ENCODE peak calls at places on chromosomes 5 and 9, in six cellular contexts. A, L, H, K, E and Y are unnamed samples.
A peak's percentile ranks its signal among the peaks of the same experiment; 100 is the strongest.

GRCh38 chr5:65943771-65944170 is 17.4 kb downstream of the ERBIN start:
- DNase-seq in K (no peak), L (no peak), H (no peak), E (no peak), A (no peak), Y (no peak)

GRCh38 chr5:1666812-1667588 is 132.6 kb downstream of the MRPL36 start:
- DNase-seq in A (no peak), E (peak; percentile 37), K (peak; percentile 61), H (no peak), L (no peak), Y (no peak)

GRCh38 chr9:16368425-16369087 is 501.9 kb downstream of the BNC2 start:
- DNase-seq in E (no peak), L (no peak), K (no peak), H (peak; percentile 47), A (peak; percentile 58), Y (peak; percentile 78)

GRCh38 chr5:32831630-32832029 is 120.5 kb downstream of the NPR3 start:
- DNase-seq in L (no peak), E (no peak), H (no peak), A (no peak), K (no peak), Y (no peak)

GRCh38 chr5:179803651-179804598 is 2.7 kb downstream of the MGAT4B start:
- DNase-seq in E (no peak), H (no peak), K (peak; percentile 43), L (peak; percentile 58), A (peak; percentile 30), Y (no peak)

GRCh38 chr5:148623741-148624140 is 30.6 kb downstream of the HTR4 start:
- DNase-seq in A (peak; percentile 11), H (no peak), E (no peak), L (no peak), K (no peak), Y (peak; percentile 57)

GRCh38 chr5:79875230-79875629 is 115.8 kb downstream of the MTX3 start:
- DNase-seq in L (no peak), H (peak; percentile 16), A (no peak), E (no peak), K (no peak), Y (no peak)

GRCh38 chr5:33891731-33892418 is at the start of gene ADAMTS12:
- DNase-seq in K (no peak), E (no peak), L (no peak), A (peak; percentile 49), H (peak; percentile 66), Y (no peak)

GRCh38 chr9:70406446-70406862 is 8.0 kb downstream of the KLF9 start:
- DNase-seq in A (no peak), L (no peak), K (peak; percentile 22), H (peak; percentile 70), E (no peak), Y (no peak)

GRCh38 chr9:6367128-6367741 is 39.1 kb downstream of the TPD52L3 start:
- DNase-seq in H (peak; percentile 20), E (no peak), A (no peak), K (no peak), L (no peak), Y (no peak)

GRCh38 chr9:86022687-86023266 is 76.6 kb downstream of the GOLM1 start:
- DNase-seq in E (no peak), A (no peak), K (no peak), H (peak; percentile 4), L (no peak), Y (no peak)

GRCh38 chr5:81420039-81420667 is 26.2 kb upstream of the ACOT12 start:
- DNase-seq in L (no peak), A (peak; percentile 90), K (no peak), H (peak; percentile 96), E (no peak), Y (peak; percentile 95)

GRCh38 chr5:95283761-95284511 is 958 bp downstream of the MCTP1 start:
- DNase-seq in A (peak; percentile 35), L (peak; percentile 56), H (peak; percentile 3), K (peak; percentile 5), E (peak; percentile 56), Y (no peak)

GRCh38 chr5:15425802-15426201 is 74.2 kb upstream of the FBXL7 start:
- DNase-seq in H (peak; percentile 29), L (no peak), E (no peak), A (no peak), K (no peak), Y (no peak)

GRCh38 chr5:151078490-151079262 is 2.2 kb downstream of the TNIP1 start:
- DNase-seq in H (no peak), L (no peak), K (peak; percentile 64), E (no peak), A (no peak), Y (no peak)

GRCh38 chr5:103262422-103262871 is 3.9 kb downstream of the MACIR start:
- DNase-seq in L (no peak), E (no peak), A (no peak), K (no peak), H (peak; percentile 59), Y (peak; percentile 8)
- H3K4me3 ChIP-seq in L (no peak overlapping the region), E (no peak overlapping the region), A (no peak overlapping the region), K (no peak overlapping the region), H (peak overlapping the region; percentile 35), Y (no peak overlapping the region)

GRCh38 chr5:169494383-169495251 is 89.0 kb upstream of the SPDL1 start:
- DNase-seq in E (no peak), K (no peak), H (peak; percentile 4), A (no peak), L (no peak), Y (no peak)
- H3K4me3 ChIP-seq in E (no peak overlapping the region), K (no peak overlapping the region), H (no peak overlapping the region), A (no peak overlapping the region), L (no peak overlapping the region), Y (no peak overlapping the region)

GRCh38 chr9:21556581-21557427 is 74.7 kb upstream of the IFNE start:
- DNase-seq in H (no peak), L (no peak), K (no peak), A (no peak), E (no peak), Y (no peak)
- H3K4me3 ChIP-seq in H (peak overlapping the region; percentile 96), L (no peak overlapping the region), K (no peak overlapping the region), A (peak overlapping the region; percentile 91), E (no peak overlapping the region), Y (peak overlapping the region; percentile 97)

GRCh38 chr5:57692582-57693487 is 210.2 kb upstream of the ACTBL2 start:
- DNase-seq in K (no peak), E (peak; percentile 73), H (peak; percentile 93), L (peak; percentile 77), A (peak; percentile 98), Y (peak; percentile 97)
- H3K4me3 ChIP-seq in K (no peak overlapping the region), E (no peak overlapping the region), H (no peak overlapping the region), L (no peak overlapping the region), A (no peak overlapping the region), Y (no peak overlapping the region)

GRCh38 chr5:141343953-141344463 is 379 bp downstream of the PCDHGA3 start:
- DNase-seq in H (no peak), E (no peak), L (no peak), A (no peak), K (no peak), Y (no peak)
- H3K4me3 ChIP-seq in H (peak overlapping the region; percentile 54), E (no peak overlapping the region), L (no peak overlapping the region), A (peak overlapping the region; percentile 52), K (no peak overlapping the region), Y (peak overlapping the region; percentile 2)

GRCh38 chr9:3528466-3528865 is 2.7 kb upstream of the RFX3 start:
- DNase-seq in H (no peak), L (no peak), K (peak; percentile 48), E (no peak), A (no peak), Y (no peak)
- H3K4me3 ChIP-seq in H (no peak overlapping the region), L (peak overlapping the region; percentile 12), K (peak overlapping the region; percentile 46), E (no peak overlapping the region), A (no peak overlapping the region), Y (no peak overlapping the region)

GRCh38 chr9:114613087-114613486 is 2.0 kb downstream of the TMEM268 start:
- DNase-seq in A (no peak), H (no peak), K (no peak), L (peak; percentile 34), E (no peak), Y (no peak)
- H3K4me3 ChIP-seq in A (no peak overlapping the region), H (no peak overlapping the region), K (peak overlapping the region; percentile 90), L (no peak overlapping the region), E (no peak overlapping the region), Y (no peak overlapping the region)

DNA sequence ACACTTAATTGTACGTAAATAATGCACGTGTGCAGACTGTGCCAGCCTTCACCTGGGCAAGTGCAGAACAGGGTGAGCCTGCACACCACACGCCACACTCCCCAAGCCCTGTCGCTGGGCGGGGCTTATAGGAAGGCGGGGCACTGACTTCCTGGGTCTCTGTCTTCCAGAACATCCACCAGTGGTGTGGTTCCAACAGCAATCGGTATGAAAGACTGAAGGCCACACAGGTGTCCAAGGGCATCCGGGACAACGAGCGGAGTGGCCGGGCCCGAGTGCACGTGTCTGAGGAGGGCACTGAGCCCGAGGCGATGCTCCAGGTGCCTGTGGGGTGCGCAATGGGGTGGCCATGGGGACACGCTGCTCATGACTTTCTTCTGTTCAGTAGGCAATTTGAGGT is 44.2 kb downstream of the GSN start:
- DNase-seq in H (no peak), L (no peak), E (no peak), A (no peak), K (no peak), Y (no peak)
- H3K4me3 ChIP-seq in H (no peak overlapping the region), L (no peak overlapping the region), E (no peak overlapping the region), A (no peak overlapping the region), K (no peak overlapping the region), Y (no peak overlapping the region)